ENCODE peak calls at places on chromosome 16, in ten cellular contexts. Q is stimulated activated CD8-positive, alpha-beta memory T cell treated with anti-CD3 and anti-CD28 coated beads, Interleukin-15, amount 100 ng/mL, for 1 hour; L is nucleus accumbens; U is EH; R is lung; I is HCEC 1CT; Z is NCI-H510A treated with DMSO at 0.1 percent for 48 hours; E is H7; W is stimulated activated CD4-positive, alpha-beta T cell treated with anti-CD3 and anti-CD28 coated beads, Interleukin-1b, Interleukin-23, amount 100 ng/mL, for 1 hour; J is AG04449. G is an unnamed sample.

GRCh38 chr16:55324491-55325447 is 766 bp downstream of the IRX6 start:
- DNase-seq in Q (no peak), L (no peak), U (no peak), R (no peak), I (no peak), Z (peak), E (peak), W (no peak), J (no peak), G (no peak)

GRCh38 chr16:23650674-23651073 is 9.4 kb downstream of the DCTN5 start:
- DNase-seq in Q (no peak), L (peak), U (peak), R (no peak), I (no peak), Z (no peak), E (no peak), W (no peak), J (no peak), G (no peak)

GRCh38 chr16:22971346-22971924 is 157.5 kb downstream of the HS3ST2 start:
- DNase-seq in Q (no peak), L (no peak), U (no peak), R (no peak), I (no peak), Z (no peak), E (no peak), W (no peak), J (no peak), G (no peak)

GRCh38 chr16:28495098-28495793 is 803 bp downstream of the APOBR start:
- DNase-seq in Q (no peak), L (no peak), U (no peak), R (no peak), I (no peak), Z (no peak), E (no peak), W (no peak), J (no peak), G (no peak)

GRCh38 chr16:49588061-49588460 is 214.5 kb downstream of the C16orf78 start:
- DNase-seq in Q (no peak), L (no peak), U (no peak), R (no peak), I (no peak), Z (no peak), E (no peak), W (no peak), J (no peak), G (peak)

GRCh38 chr16:19888834-19889233 is 4.2 kb upstream of the GPRC5B start:
- DNase-seq in Q (no peak), L (no peak), U (no peak), R (no peak), I (no peak), Z (no peak), E (no peak), W (no peak), J (no peak), G (no peak)

GRCh38 chr16:35910409-35910808 is 2451.0 kb downstream of the TP53TG3F start:
- DNase-seq in Q (no peak), L (no peak), U (no peak), R (no peak), I (no peak), Z (no peak), E (no peak), W (no peak), J (no peak), G (no peak)

GRCh38 chr16:29699324-29700219 is 20.6 kb downstream of the QPRT start:
- DNase-seq in Q (no peak), L (no peak), U (no peak), R (no peak), I (no peak), Z (no peak), E (no peak), W (no peak), J (no peak), G (no peak)

GRCh38 chr16:12425134-12425941 is 378.3 kb downstream of the CPPED1 start:
- DNase-seq in Q (no peak), L (no peak), U (peak), R (no peak), I (no peak), Z (no peak), E (no peak), W (no peak), J (no peak), G (no peak)

GRCh38 chr16:12147681-12148479 is 171.3 kb downstream of the SNX29 start:
- DNase-seq in Q (no peak), L (no peak), U (peak), R (no peak), I (no peak), Z (no peak), E (peak), W (no peak), J (no peak), G (no peak)

GRCh38 chr16:84603115-84603816 is 14.6 kb downstream of the COTL1 start:
- DNase-seq in Q (no peak), L (peak), U (peak), R (peak), I (peak), Z (no peak), E (no peak), W (no peak), J (peak), G (no peak)

GRCh38 chr16:83315271-83315670 is 492.5 kb upstream of the HSBP1 start:
- DNase-seq in Q (no peak), L (no peak), U (peak), R (no peak), I (peak), Z (no peak), E (no peak), W (no peak), J (no peak), G (no peak)

GRCh38 chr16:58628845-58629680 is 563 bp downstream of the CNOT1 start:
- DNase-seq in Q (peak), L (peak), U (peak), R (peak), I (peak), Z (no peak), E (peak), W (no peak), J (no peak), G (peak)

GRCh38 chr16:50440991-50441390 is 72.2 kb upstream of the BRD7 start:
- DNase-seq in Q (no peak), L (no peak), U (no peak), R (no peak), I (no peak), Z (no peak), E (no peak), W (no peak), J (no peak), G (no peak)

GRCh38 chr16:66020061-66020460 is 346.4 kb upstream of the CDH5 start:
- DNase-seq in Q (no peak), L (no peak), U (peak), R (no peak), I (peak), Z (no peak), E (no peak), W (no peak), J (no peak), G (no peak)

GRCh38 chr16:57572978-57573733 is 30.7 kb downstream of the ADGRG5 start:
- DNase-seq in Q (no peak), L (no peak), U (no peak), R (no peak), I (no peak), Z (no peak), E (no peak), W (no peak), J (no peak), G (no peak)